ENCODE peak calls at places on chromosomes 2 and 18, in ten cellular contexts. A, K, W, M, E, F, Q, Z, D and P are unnamed samples.

GRCh38 chr2:172836386-172837200 is 100.9 kb downstream of the RAPGEF4 start:
- DNase-seq in A (no peak), K (no peak), W (no peak), M (no peak), E (no peak), F (no peak), Q (no peak), Z (peak; percentile 55), D (no peak), P (peak; percentile 70)

GRCh38 chr2:86396304-86396785 is 44.8 kb upstream of the KDM3A start:
- DNase-seq in A (no peak), K (peak; percentile 24), W (peak; percentile 29), M (peak; percentile 66), E (peak; percentile 65), F (no peak), Q (no peak), Z (peak; percentile 58), D (peak; percentile 51), P (peak; percentile 43)

GRCh38 chr2:153940511-153940910 is 68.8 kb downstream of the GALNT13 start:
- DNase-seq in A (no peak), K (no peak), W (no peak), M (no peak), E (no peak), F (no peak), Q (no peak), Z (no peak), D (no peak), P (peak; percentile 1)

GRCh38 chr18:69897397-69898108 is 50.1 kb downstream of the CD226 start:
- DNase-seq in A (no peak), K (no peak), W (no peak), M (no peak), E (no peak), F (no peak), Q (no peak), Z (no peak), D (no peak), P (no peak)

GRCh38 chr2:160562730-160563129 is 69.1 kb upstream of the RBMS1 start:
- DNase-seq in A (no peak), K (no peak), W (no peak), M (no peak), E (no peak), F (no peak), Q (no peak), Z (no peak), D (no peak), P (no peak)

GRCh38 chr18:63207825-63208224 is 111.7 kb downstream of the BCL2 start:
- DNase-seq in A (no peak), K (no peak), W (no peak), M (no peak), E (no peak), F (no peak), Q (no peak), Z (no peak), D (no peak), P (no peak)

GRCh38 chr2:219772103-219772502 is 144.7 kb downstream of the SLC4A3 start:
- DNase-seq in A (no peak), K (no peak), W (no peak), M (no peak), E (no peak), F (no peak), Q (no peak), Z (no peak), D (no peak), P (no peak)

GRCh38 chr2:39530423-39530866 is 93.4 kb upstream of the MAP4K3 start:
- DNase-seq in A (peak; percentile 66), K (no peak), W (no peak), M (no peak), E (no peak), F (no peak), Q (no peak), Z (no peak), D (no peak), P (peak; percentile 79)

GRCh38 chr2:158463496-158464095 is 6.8 kb downstream of the PKP4 start:
- DNase-seq in A (no peak), K (no peak), W (no peak), M (no peak), E (no peak), F (no peak), Q (peak; percentile 14), Z (no peak), D (no peak), P (no peak)

GRCh38 chr2:158457826-158458616 is 1.3 kb downstream of the PKP4 start:
- DNase-seq in A (no peak), K (peak; percentile 85), W (peak; percentile 85), M (peak; percentile 74), E (peak; percentile 90), F (no peak), Q (peak; percentile 91), Z (peak; percentile 93), D (peak; percentile 95), P (peak; percentile 58)

GRCh38 chr2:158459161-158460003 is 2.6 kb downstream of the PKP4 start:
- DNase-seq in A (no peak), K (no peak), W (no peak), M (no peak), E (no peak), F (no peak), Q (no peak), Z (no peak), D (no peak), P (no peak)

GRCh38 chr2:158458617-158458920 is 1.8 kb downstream of the PKP4 start:
- DNase-seq in A (no peak), K (no peak), W (no peak), M (no peak), E (no peak), F (no peak), Q (no peak), Z (no peak), D (no peak), P (no peak)

DNA sequence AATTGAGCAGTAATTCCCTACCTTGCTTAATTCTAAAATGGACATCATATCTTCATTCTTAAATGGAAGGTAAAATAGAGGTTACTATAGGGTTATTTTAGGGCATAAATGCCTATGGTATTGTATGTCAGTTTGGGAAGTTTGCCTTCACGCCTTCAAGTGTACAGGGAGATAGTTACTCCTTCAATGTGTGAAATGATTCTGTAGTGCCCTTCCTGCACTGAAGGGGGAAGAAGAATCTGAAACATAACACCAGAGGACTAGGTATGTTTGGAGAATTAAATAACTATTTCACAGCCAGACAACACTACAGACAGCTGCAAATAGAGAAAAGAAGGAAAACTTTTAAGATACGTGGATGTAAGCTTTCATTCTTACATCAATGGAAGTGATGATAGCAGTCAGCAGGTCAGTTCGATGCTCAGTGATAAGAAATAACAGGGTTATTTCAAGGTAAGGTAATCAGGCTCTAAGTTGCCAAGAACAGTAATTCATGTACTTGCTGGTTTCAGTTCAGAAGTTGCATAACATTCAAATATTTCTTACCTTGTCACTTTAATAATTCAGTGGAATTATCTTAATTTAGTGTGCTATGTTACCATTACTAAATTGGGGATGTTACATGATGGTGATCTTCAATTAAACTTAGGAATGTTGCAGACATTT is 4.0 kb downstream of the PKP4 start:
- DNase-seq in A (no peak), K (no peak), W (no peak), M (no peak), E (no peak), F (no peak), Q (no peak), Z (peak; percentile 15), D (no peak), P (no peak)
- TF ChIP-seq CTCF in A (peak; percentile 27), K (no peak), W (no peak), M (peak; percentile 12), E (no peak), F (peak; percentile 21), Q (peak; percentile 29), Z (no peak), D (peak; percentile 12), P (peak; percentile 35)

DNA sequence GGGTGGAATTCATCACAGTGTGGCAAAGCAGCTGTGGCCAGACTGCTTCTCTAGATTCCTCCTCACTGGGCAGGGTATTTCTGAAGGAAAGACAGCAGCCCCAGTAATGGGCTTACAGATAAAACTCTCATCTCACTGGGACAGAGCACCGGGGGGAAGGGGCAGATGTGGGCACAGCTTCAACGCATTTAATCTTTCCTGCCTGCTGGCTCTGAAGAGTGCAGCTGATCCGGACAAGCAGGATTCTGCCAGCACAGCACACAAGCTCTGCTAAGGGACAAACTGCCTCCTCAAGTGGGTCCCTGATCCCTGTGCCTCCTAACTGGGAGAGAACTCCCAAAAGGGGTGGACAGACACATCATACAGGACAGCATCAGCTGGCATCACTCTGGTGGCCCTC is 779.9 kb upstream of the CNTNAP5 start:
- DNase-seq in A (no peak), K (no peak), W (no peak), M (no peak), E (no peak), F (no peak), Q (no peak), Z (no peak), D (no peak), P (no peak)
- TF ChIP-seq CTCF in A (no peak), K (no peak), W (no peak), M (no peak), E (no peak), F (no peak), Q (no peak), Z (no peak), D (no peak), P (no peak)

DNA sequence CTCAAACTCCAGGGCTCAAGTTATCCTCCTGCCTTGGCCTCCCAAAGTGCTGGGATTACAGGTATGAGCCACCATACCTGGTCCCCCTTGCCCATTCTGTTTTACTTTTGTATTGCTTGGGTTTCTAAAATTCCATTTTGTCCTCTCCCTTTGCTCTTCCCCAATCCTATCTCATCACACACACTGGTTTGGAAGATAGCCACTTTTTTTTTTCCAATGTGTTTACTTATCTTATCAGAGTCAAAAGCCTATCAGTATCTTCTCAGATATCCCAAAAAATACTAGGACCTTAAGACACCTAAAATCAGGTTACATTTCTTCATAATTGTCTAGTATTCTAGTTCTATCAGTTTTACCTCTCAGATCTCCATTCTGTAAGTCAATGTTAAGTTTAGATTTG is 56.1 kb downstream of the MSH2 start:
- DNase-seq in A (no peak), K (no peak), W (no peak), M (no peak), E (no peak), F (no peak), Q (no peak), Z (no peak), D (no peak), P (no peak)
- TF ChIP-seq CTCF in A (no peak), K (no peak), W (no peak), M (no peak), E (no peak), F (no peak), Q (no peak), Z (no peak), D (no peak), P (no peak)

GRCh38 chr2:142879191-142879590 is 1.7 kb downstream of the KYNU start:
- DNase-seq in A (no peak), K (no peak), W (no peak), M (no peak), E (no peak), F (no peak), Q (no peak), Z (no peak), D (no peak), P (no peak)

GRCh38 chr2:142878061-142878741 is 737 bp downstream of the KYNU start:
- DNase-seq in A (no peak), K (no peak), W (no peak), M (no peak), E (no peak), F (no peak), Q (no peak), Z (no peak), D (no peak), P (no peak)

GRCh38 chr2:142876423-142876822 is 1.0 kb upstream of the KYNU start:
- DNase-seq in A (no peak), K (no peak), W (no peak), M (no peak), E (no peak), F (no peak), Q (no peak), Z (no peak), D (no peak), P (no peak)

GRCh38 chr2:142875642-142876041 is 1.8 kb upstream of the KYNU start:
- DNase-seq in A (no peak), K (no peak), W (no peak), M (no peak), E (no peak), F (no peak), Q (no peak), Z (no peak), D (no peak), P (no peak)

DNA sequence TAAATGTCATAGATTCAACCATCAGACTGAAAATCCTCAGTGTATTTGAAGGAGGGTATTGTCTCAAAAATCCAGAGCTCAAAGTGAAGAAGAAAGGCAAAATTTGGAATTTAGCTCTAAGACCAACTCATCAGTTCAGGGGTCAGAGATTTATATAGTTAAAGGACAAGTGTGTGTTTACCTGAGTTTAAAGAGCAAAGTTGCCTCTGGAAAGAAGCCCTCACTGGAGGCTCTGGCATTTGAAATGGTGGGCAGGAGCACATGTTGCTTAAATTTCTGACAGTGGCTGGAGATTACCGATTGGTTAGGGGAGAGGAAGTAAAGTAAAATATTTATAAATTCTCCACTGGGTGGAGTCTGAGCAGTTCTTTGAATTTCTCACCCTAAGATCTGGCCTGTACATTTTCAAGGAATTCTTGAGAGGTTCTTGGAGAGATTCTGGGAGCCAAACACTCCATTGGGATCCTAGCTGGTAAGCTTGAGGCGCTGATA is at the start of gene KYNU:
- DNase-seq in A (no peak), K (no peak), W (no peak), M (no peak), E (no peak), F (no peak), Q (no peak), Z (peak; percentile 23), D (peak; percentile 78), P (no peak)
- TF ChIP-seq CTCF in A (no peak), K (no peak), W (no peak), M (no peak), E (no peak), F (no peak), Q (no peak), Z (peak; percentile 35), D (peak; percentile 32), P (peak; percentile 20)